ENCODE peak calls at places on chromosomes 12 and 14, in five cellular contexts. One of them, this sample, is unnamed.

GRCh38 chr12:84599539-84599938 is 313.1 kb downstream of the SLC6A15 start:
- DNase-seq in fibroblast of mammary gland: peak; percentile 49
- DNase-seq in AG09319: no peak
- DNase-seq in hepatocyte: peak; percentile 35
- DNase-seq in LNCaP clone FGC: no peak
- DNase-seq in this sample: no peak

GRCh38 chr12:123889000-123889399 is 83.6 kb downstream of the CCDC92 start:
- DNase-seq in fibroblast of mammary gland: no peak
- DNase-seq in AG09319: peak; percentile 10
- DNase-seq in hepatocyte: no peak
- DNase-seq in LNCaP clone FGC: no peak
- DNase-seq in this sample: no peak

GRCh38 chr12:10395390-10395998 is 5.7 kb upstream of the KLRK1 start:
- DNase-seq in fibroblast of mammary gland: peak; percentile 66
- DNase-seq in AG09319: peak; percentile 56
- DNase-seq in hepatocyte: peak; percentile 59
- DNase-seq in LNCaP clone FGC: peak; percentile 90
- DNase-seq in this sample: no peak

GRCh38 chr14:101654051-101654450 is 92.8 kb downstream of the DIO3 start:
- DNase-seq in fibroblast of mammary gland: no peak
- DNase-seq in AG09319: no peak
- DNase-seq in hepatocyte: no peak
- DNase-seq in LNCaP clone FGC: no peak
- DNase-seq in this sample: no peak

GRCh38 chr14:74658535-74659130 is 46.6 kb upstream of the LTBP2 start:
- DNase-seq in fibroblast of mammary gland: peak; percentile 59
- DNase-seq in AG09319: no peak
- DNase-seq in hepatocyte: no peak
- DNase-seq in LNCaP clone FGC: no peak
- DNase-seq in this sample: no peak

GRCh38 chr12:49367381-49368239 is at the start of gene SPATS2:
- DNase-seq in fibroblast of mammary gland: no peak
- DNase-seq in AG09319: no peak
- DNase-seq in hepatocyte: no peak
- DNase-seq in LNCaP clone FGC: no peak
- DNase-seq in this sample: peak; percentile 96

GRCh38 chr12:120583478-120584030 is 2.4 kb upstream of the POP5 start:
- DNase-seq in fibroblast of mammary gland: peak; percentile 60
- DNase-seq in AG09319: peak; percentile 15
- DNase-seq in hepatocyte: peak; percentile 80
- DNase-seq in LNCaP clone FGC: peak; percentile 3
- DNase-seq in this sample: peak; percentile 71

GRCh38 chr12:123390415-123391093 is 6.6 kb downstream of the KMT5A start:
- DNase-seq in fibroblast of mammary gland: no peak
- DNase-seq in AG09319: no peak
- DNase-seq in hepatocyte: no peak
- DNase-seq in LNCaP clone FGC: no peak
- DNase-seq in this sample: no peak

GRCh38 chr14:93185333-93185688 is 194 bp downstream of the LYSET start:
- DNase-seq in fibroblast of mammary gland: no peak
- DNase-seq in AG09319: no peak
- DNase-seq in hepatocyte: no peak
- DNase-seq in LNCaP clone FGC: no peak
- DNase-seq in this sample: no peak

GRCh38 chr14:103870891-103871595 is 23.7 kb upstream of the PPP1R13B start:
- DNase-seq in fibroblast of mammary gland: no peak
- DNase-seq in AG09319: no peak
- DNase-seq in hepatocyte: no peak
- DNase-seq in LNCaP clone FGC: no peak
- DNase-seq in this sample: no peak

GRCh38 chr12:42741771-42742510 is 152.4 kb upstream of the PRICKLE1 start:
- DNase-seq in fibroblast of mammary gland: peak; percentile 81
- DNase-seq in AG09319: no peak
- DNase-seq in hepatocyte: no peak
- DNase-seq in LNCaP clone FGC: no peak
- DNase-seq in this sample: no peak

GRCh38 chr12:30599631-30600030 is 96.0 kb downstream of the IPO8 start:
- DNase-seq in fibroblast of mammary gland: peak; percentile 15
- DNase-seq in AG09319: no peak
- DNase-seq in hepatocyte: peak; percentile 29
- DNase-seq in LNCaP clone FGC: no peak
- DNase-seq in this sample: no peak

GRCh38 chr12:127803545-127803944 is 463.4 kb upstream of the TMEM132C start:
- DNase-seq in fibroblast of mammary gland: no peak
- DNase-seq in AG09319: no peak
- DNase-seq in hepatocyte: no peak
- DNase-seq in LNCaP clone FGC: no peak
- DNase-seq in this sample: no peak

GRCh38 chr12:118064608-118065007 is 3.6 kb upstream of the WSB2 start:
- DNase-seq in fibroblast of mammary gland: no peak
- DNase-seq in AG09319: no peak
- DNase-seq in hepatocyte: no peak
- DNase-seq in LNCaP clone FGC: no peak
- DNase-seq in this sample: no peak

GRCh38 chr12:41011939-41012338 is 176.2 kb upstream of the PDZRN4 start:
- DNase-seq in fibroblast of mammary gland: no peak
- DNase-seq in AG09319: no peak
- DNase-seq in hepatocyte: no peak
- DNase-seq in LNCaP clone FGC: no peak
- DNase-seq in this sample: no peak

GRCh38 chr14:56118611-56119181 is 485 bp downstream of the PELI2 start:
- DNase-seq in fibroblast of mammary gland: no peak
- DNase-seq in AG09319: no peak
- DNase-seq in hepatocyte: peak; percentile 44
- DNase-seq in LNCaP clone FGC: no peak
- DNase-seq in this sample: peak; percentile 41

GRCh38 chr14:37599527-37600368 is 4.3 kb downstream of the TTC6 start:
- DNase-seq in fibroblast of mammary gland: no peak
- DNase-seq in AG09319: no peak
- DNase-seq in hepatocyte: peak; percentile 40
- DNase-seq in LNCaP clone FGC: no peak
- DNase-seq in this sample: no peak

GRCh38 chr12:93380480-93381121 is 2.9 kb downstream of the NUDT4 start:
- DNase-seq in fibroblast of mammary gland: peak; percentile 60
- DNase-seq in AG09319: no peak
- DNase-seq in hepatocyte: peak; percentile 40
- DNase-seq in LNCaP clone FGC: no peak
- DNase-seq in this sample: no peak

GRCh38 chr12:1879633-1880032 is 38.8 kb downstream of the CACNA2D4 start:
- DNase-seq in fibroblast of mammary gland: no peak
- DNase-seq in AG09319: no peak
- DNase-seq in hepatocyte: peak; percentile 1
- DNase-seq in LNCaP clone FGC: no peak
- DNase-seq in this sample: no peak

GRCh38 chr12:126418357-126418756 is 1353.1 kb downstream of the AACS start:
- DNase-seq in fibroblast of mammary gland: no peak
- DNase-seq in AG09319: no peak
- DNase-seq in hepatocyte: no peak
- DNase-seq in LNCaP clone FGC: no peak
- DNase-seq in this sample: no peak

GRCh38 chr14:101230161-101230850 is 326.8 kb upstream of the RTL1 start:
- DNase-seq in fibroblast of mammary gland: peak; percentile 27
- DNase-seq in AG09319: no peak
- DNase-seq in hepatocyte: no peak
- DNase-seq in LNCaP clone FGC: no peak
- DNase-seq in this sample: no peak

GRCh38 chr12:88775742-88776151 is 195.5 kb upstream of the KITLG start:
- DNase-seq in fibroblast of mammary gland: no peak
- DNase-seq in AG09319: no peak
- DNase-seq in hepatocyte: no peak
- DNase-seq in LNCaP clone FGC: no peak
- DNase-seq in this sample: no peak

GRCh38 chr12:44930972-44931600 is 55.0 kb upstream of the NELL2 start:
- DNase-seq in fibroblast of mammary gland: peak; percentile 68
- DNase-seq in AG09319: peak; percentile 14
- DNase-seq in hepatocyte: peak; percentile 88
- DNase-seq in LNCaP clone FGC: peak; percentile 13
- DNase-seq in this sample: no peak

GRCh38 chr12:107133462-107133861 is 40.1 kb upstream of the CRY1 start:
- DNase-seq in fibroblast of mammary gland: no peak
- DNase-seq in AG09319: no peak
- DNase-seq in hepatocyte: no peak
- DNase-seq in LNCaP clone FGC: no peak
- DNase-seq in this sample: no peak

GRCh38 chr12:11171953-11172675 is 1.1 kb downstream of the SMIM10L1 start:
- DNase-seq in fibroblast of mammary gland: peak; percentile 34
- DNase-seq in AG09319: no peak
- DNase-seq in hepatocyte: peak; percentile 29
- DNase-seq in LNCaP clone FGC: no peak
- DNase-seq in this sample: no peak

GRCh38 chr12:98532687-98533304 is 17.4 kb downstream of the TMPO start:
- DNase-seq in fibroblast of mammary gland: peak; percentile 66
- DNase-seq in AG09319: no peak
- DNase-seq in hepatocyte: peak; percentile 49
- DNase-seq in LNCaP clone FGC: peak; percentile 27
- DNase-seq in this sample: no peak

GRCh38 chr14:100283984-100284881 is 22.0 kb downstream of the SLC25A29 start:
- DNase-seq in fibroblast of mammary gland: no peak
- DNase-seq in AG09319: no peak
- DNase-seq in hepatocyte: no peak
- DNase-seq in LNCaP clone FGC: no peak
- DNase-seq in this sample: no peak

GRCh38 chr12:106205208-106206069 is 42.4 kb downstream of the CKAP4 start:
- DNase-seq in fibroblast of mammary gland: no peak
- DNase-seq in AG09319: no peak
- DNase-seq in hepatocyte: no peak
- DNase-seq in LNCaP clone FGC: peak; percentile 45
- DNase-seq in this sample: peak; percentile 68

GRCh38 chr14:68661226-68662225 is 131.3 kb downstream of the ZFP36L1 start:
- DNase-seq in fibroblast of mammary gland: no peak
- DNase-seq in AG09319: no peak
- DNase-seq in hepatocyte: no peak
- DNase-seq in LNCaP clone FGC: no peak
- DNase-seq in this sample: no peak

GRCh38 chr12:44748950-44749468 is 127.1 kb downstream of the NELL2 start:
- DNase-seq in fibroblast of mammary gland: no peak
- DNase-seq in AG09319: no peak
- DNase-seq in hepatocyte: no peak
- DNase-seq in LNCaP clone FGC: no peak
- DNase-seq in this sample: no peak

GRCh38 chr14:23091294-23092225 is 3.4 kb downstream of the ACIN1 start:
- DNase-seq in fibroblast of mammary gland: no peak
- DNase-seq in AG09319: no peak
- DNase-seq in hepatocyte: no peak
- DNase-seq in LNCaP clone FGC: no peak
- DNase-seq in this sample: no peak

GRCh38 chr14:23093526-23093925 is 1.4 kb downstream of the ACIN1 start:
- DNase-seq in fibroblast of mammary gland: no peak
- DNase-seq in AG09319: no peak
- DNase-seq in hepatocyte: no peak
- DNase-seq in LNCaP clone FGC: no peak
- DNase-seq in this sample: no peak

GRCh38 chr14:23093993-23094665 is 807 bp downstream of the ACIN1 start:
- DNase-seq in fibroblast of mammary gland: no peak
- DNase-seq in AG09319: no peak
- DNase-seq in hepatocyte: no peak
- DNase-seq in LNCaP clone FGC: no peak
- DNase-seq in this sample: no peak

GRCh38 chr14:23094666-23095195 is at the start of gene ACIN1:
- DNase-seq in fibroblast of mammary gland: peak; percentile 84
- DNase-seq in AG09319: peak; percentile 71
- DNase-seq in hepatocyte: peak; percentile 91
- DNase-seq in LNCaP clone FGC: peak; percentile 49
- DNase-seq in this sample: no peak

DNA sequence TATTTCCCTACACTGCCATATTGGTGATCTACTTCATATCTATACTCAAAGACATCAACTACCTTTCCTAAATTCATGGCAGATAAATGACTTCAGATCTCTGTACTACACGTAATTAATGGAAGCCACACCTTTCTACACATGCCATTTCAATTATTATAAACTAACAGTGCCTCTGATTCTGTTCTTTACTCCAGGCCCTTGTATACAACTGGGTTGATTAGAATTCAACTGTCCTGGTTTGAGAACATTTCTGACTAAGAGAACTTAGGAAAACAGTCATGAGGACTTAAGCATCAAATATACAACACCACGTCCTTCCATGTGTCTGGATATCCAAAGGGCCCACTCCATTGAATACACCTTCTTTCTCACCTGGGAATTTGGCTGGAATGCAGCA is 1.8 kb downstream of the ACIN1 start:
- DNase-seq in fibroblast of mammary gland: no peak
- DNase-seq in AG09319: no peak
- DNase-seq in hepatocyte: no peak
- DNase-seq in LNCaP clone FGC: no peak
- DNase-seq in this sample: no peak
- TF ChIP-seq CTCF in fibroblast of mammary gland: no peak
- TF ChIP-seq CTCF in AG09319: no peak
- TF ChIP-seq CTCF in hepatocyte: no peak
- TF ChIP-seq CTCF in LNCaP clone FGC: no peak
- TF ChIP-seq CTCF in this sample: no peak

GRCh38 chr12:132561784-132562156 is 48.6 kb downstream of the LRCOL1 start:
- DNase-seq in fibroblast of mammary gland: peak; percentile 13
- DNase-seq in AG09319: no peak
- DNase-seq in hepatocyte: peak; percentile 65
- DNase-seq in LNCaP clone FGC: no peak
- DNase-seq in this sample: no peak
- TF ChIP-seq CTCF in fibroblast of mammary gland: peak; percentile 37
- TF ChIP-seq CTCF in AG09319: peak; percentile 34
- TF ChIP-seq CTCF in hepatocyte: peak; percentile 40
- TF ChIP-seq CTCF in LNCaP clone FGC: peak; percentile 45
- TF ChIP-seq CTCF in this sample: peak; percentile 32

GRCh38 chr14:50425816-50426215 is 29.1 kb upstream of the CDKL1 start:
- DNase-seq in fibroblast of mammary gland: peak; percentile 38
- DNase-seq in AG09319: no peak
- DNase-seq in hepatocyte: no peak
- DNase-seq in LNCaP clone FGC: no peak
- DNase-seq in this sample: no peak
- TF ChIP-seq CTCF in fibroblast of mammary gland: no peak
- TF ChIP-seq CTCF in AG09319: no peak
- TF ChIP-seq CTCF in hepatocyte: no peak
- TF ChIP-seq CTCF in LNCaP clone FGC: no peak
- TF ChIP-seq CTCF in this sample: no peak

DNA sequence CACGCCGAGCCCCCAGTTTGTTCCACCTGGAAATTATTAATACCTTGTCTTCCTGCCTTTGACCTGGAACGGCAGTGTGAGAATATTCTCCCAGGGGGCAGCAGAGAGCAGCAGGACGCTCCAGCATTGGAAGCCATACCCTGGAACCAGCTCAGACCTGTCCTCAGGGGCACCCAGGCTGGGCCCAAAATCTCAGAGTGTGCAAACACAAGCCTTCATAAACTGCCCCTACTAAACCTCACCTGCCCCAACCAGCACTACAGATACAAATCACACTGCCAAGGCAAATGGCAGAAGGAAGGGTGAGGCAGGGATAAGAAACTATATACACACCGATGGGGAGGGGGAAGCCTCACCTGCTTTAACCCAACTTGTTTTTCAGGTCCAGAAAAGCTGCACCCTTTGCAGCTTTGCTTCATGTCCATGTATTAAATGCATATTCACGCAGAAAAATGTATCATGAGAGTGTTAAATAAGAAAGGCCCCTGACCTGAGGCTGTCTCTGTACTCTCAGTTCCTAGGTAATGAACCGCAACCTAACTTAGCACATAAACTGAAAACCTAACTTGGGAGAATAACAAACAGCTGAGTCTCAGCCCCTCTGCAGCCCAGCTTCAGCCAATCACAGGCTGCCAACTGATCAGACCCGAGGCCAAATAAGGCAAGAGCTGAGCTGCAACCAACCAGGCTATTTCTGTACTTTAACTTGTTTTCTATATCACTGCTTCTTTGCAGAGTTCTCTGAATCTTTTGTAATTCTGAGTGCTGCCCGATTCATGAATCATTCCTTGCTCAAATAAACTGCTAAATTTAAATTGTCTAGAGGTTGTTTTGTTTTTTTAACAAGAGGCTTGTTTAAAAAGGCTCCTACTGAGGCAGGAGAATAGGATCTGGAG is 130.1 kb downstream of the SPTSSA start:
- DNase-seq in fibroblast of mammary gland: peak; percentile 55
- DNase-seq in AG09319: no peak
- DNase-seq in hepatocyte: peak; percentile 79
- DNase-seq in LNCaP clone FGC: peak; percentile 74
- DNase-seq in this sample: peak; percentile 49
- TF ChIP-seq CTCF in fibroblast of mammary gland: peak; percentile 90
- TF ChIP-seq CTCF in AG09319: peak; percentile 68
- TF ChIP-seq CTCF in hepatocyte: peak; percentile 68
- TF ChIP-seq CTCF in LNCaP clone FGC: peak; percentile 83
- TF ChIP-seq CTCF in this sample: peak; percentile 87